ENCODE peak calls at places on chromosomes 1 and 21, in seven cellular contexts. One of them, this sample, is unnamed.

GRCh38 chr1:25914074-25914995 is 8.1 kb upstream of the STMN1 start:
- DNase-seq in NCI-H2171 treated with DMSO at 0.1 percent for 48 hours: no peak
- DNase-seq in LoVo: no peak
- DNase-seq in NCI-H526: no peak
- DNase-seq in endothelial cell: no peak
- DNase-seq in NCI-H1105 treated with DMSO at 0.1 percent for 48 hours: no peak
- DNase-seq in HT-29: no peak
- DNase-seq in this sample: no peak

GRCh38 chr21:42453301-42454220 is 42.5 kb downstream of the RSPH1 start:
- DNase-seq in LoVo: no peak
- DNase-seq in NCI-H526: no peak
- DNase-seq in NCI-H1105 treated with DMSO at 0.1 percent for 48 hours: no peak
- DNase-seq in endothelial cell: no peak
- DNase-seq in HT-29: no peak
- DNase-seq in NCI-H2171 treated with DMSO at 0.1 percent for 48 hours: no peak
- DNase-seq in this sample: no peak

GRCh38 chr1:192766009-192766625 is 42.7 kb upstream of the RGS2 start:
- DNase-seq in LoVo: no peak
- DNase-seq in NCI-H2171 treated with DMSO at 0.1 percent for 48 hours: peak; percentile 94
- DNase-seq in HT-29: peak; percentile 44
- DNase-seq in NCI-H1105 treated with DMSO at 0.1 percent for 48 hours: no peak
- DNase-seq in NCI-H526: no peak
- DNase-seq in endothelial cell: no peak
- DNase-seq in this sample: no peak

GRCh38 chr1:18481190-18481920 is 625 bp downstream of the KLHDC7A start:
- DNase-seq in NCI-H1105 treated with DMSO at 0.1 percent for 48 hours: peak; percentile 57
- DNase-seq in endothelial cell: no peak
- DNase-seq in NCI-H526: peak; percentile 56
- DNase-seq in HT-29: no peak
- DNase-seq in LoVo: no peak
- DNase-seq in NCI-H2171 treated with DMSO at 0.1 percent for 48 hours: peak; percentile 40
- DNase-seq in this sample: peak; percentile 67

GRCh38 chr21:41670056-41670805 is 96.6 kb downstream of the RIPK4 start:
- DNase-seq in LoVo: no peak
- DNase-seq in endothelial cell: no peak
- DNase-seq in NCI-H2171 treated with DMSO at 0.1 percent for 48 hours: no peak
- DNase-seq in NCI-H526: no peak
- DNase-seq in NCI-H1105 treated with DMSO at 0.1 percent for 48 hours: no peak
- DNase-seq in HT-29: no peak
- DNase-seq in this sample: no peak

GRCh38 chr1:178940022-178940765 is 69.3 kb upstream of the ANGPTL1 start:
- DNase-seq in NCI-H2171 treated with DMSO at 0.1 percent for 48 hours: no peak
- DNase-seq in NCI-H526: no peak
- DNase-seq in endothelial cell: no peak
- DNase-seq in LoVo: no peak
- DNase-seq in NCI-H1105 treated with DMSO at 0.1 percent for 48 hours: no peak
- DNase-seq in HT-29: no peak
- DNase-seq in this sample: no peak

GRCh38 chr1:98884864-98885263 is 119.8 kb downstream of the PLPPR5 start:
- DNase-seq in NCI-H2171 treated with DMSO at 0.1 percent for 48 hours: no peak
- DNase-seq in HT-29: no peak
- DNase-seq in LoVo: no peak
- DNase-seq in NCI-H526: no peak
- DNase-seq in NCI-H1105 treated with DMSO at 0.1 percent for 48 hours: no peak
- DNase-seq in endothelial cell: no peak
- DNase-seq in this sample: no peak

GRCh38 chr1:149962039-149962647 is 25.5 kb upstream of the MTMR11 start:
- DNase-seq in NCI-H526: peak; percentile 76
- DNase-seq in HT-29: peak; percentile 84
- DNase-seq in LoVo: peak; percentile 74
- DNase-seq in NCI-H1105 treated with DMSO at 0.1 percent for 48 hours: peak; percentile 75
- DNase-seq in NCI-H2171 treated with DMSO at 0.1 percent for 48 hours: peak; percentile 56
- DNase-seq in endothelial cell: peak; percentile 57
- DNase-seq in this sample: peak; percentile 35

GRCh38 chr1:215932558-215932957 is 365.5 kb downstream of the KCTD3 start:
- DNase-seq in NCI-H526: no peak
- DNase-seq in HT-29: no peak
- DNase-seq in endothelial cell: no peak
- DNase-seq in NCI-H1105 treated with DMSO at 0.1 percent for 48 hours: no peak
- DNase-seq in NCI-H2171 treated with DMSO at 0.1 percent for 48 hours: no peak
- DNase-seq in LoVo: no peak
- DNase-seq in this sample: no peak

GRCh38 chr21:33261635-33262034 is 4.5 kb upstream of the IL10RB start:
- DNase-seq in NCI-H1105 treated with DMSO at 0.1 percent for 48 hours: no peak
- DNase-seq in HT-29: no peak
- DNase-seq in NCI-H2171 treated with DMSO at 0.1 percent for 48 hours: no peak
- DNase-seq in LoVo: no peak
- DNase-seq in NCI-H526: no peak
- DNase-seq in endothelial cell: no peak
- DNase-seq in this sample: no peak

GRCh38 chr1:24021403-24022266 is 41.5 kb upstream of the SRSF10 start:
- DNase-seq in NCI-H2171 treated with DMSO at 0.1 percent for 48 hours: no peak
- DNase-seq in HT-29: peak; percentile 87
- DNase-seq in NCI-H1105 treated with DMSO at 0.1 percent for 48 hours: no peak
- DNase-seq in LoVo: peak; percentile 57
- DNase-seq in endothelial cell: no peak
- DNase-seq in NCI-H526: no peak
- DNase-seq in this sample: no peak

GRCh38 chr1:13749543-13750307 is 49.7 kb downstream of the PRDM2 start:
- DNase-seq in NCI-H526: no peak
- DNase-seq in NCI-H1105 treated with DMSO at 0.1 percent for 48 hours: peak; percentile 18
- DNase-seq in LoVo: peak; percentile 40
- DNase-seq in NCI-H2171 treated with DMSO at 0.1 percent for 48 hours: peak; percentile 14
- DNase-seq in endothelial cell: peak; percentile 57
- DNase-seq in HT-29: peak; percentile 44
- DNase-seq in this sample: peak; percentile 38

GRCh38 chr1:197269053-197269452 is 1.0 kb downstream of the CRB1 start:
- DNase-seq in LoVo: no peak
- DNase-seq in endothelial cell: no peak
- DNase-seq in HT-29: no peak
- DNase-seq in NCI-H1105 treated with DMSO at 0.1 percent for 48 hours: peak; percentile 73
- DNase-seq in NCI-H2171 treated with DMSO at 0.1 percent for 48 hours: no peak
- DNase-seq in NCI-H526: peak; percentile 75
- DNase-seq in this sample: no peak

GRCh38 chr1:2449636-2450454 is 26.2 kb upstream of the PLCH2 start:
- DNase-seq in LoVo: no peak
- DNase-seq in NCI-H2171 treated with DMSO at 0.1 percent for 48 hours: no peak
- DNase-seq in HT-29: no peak
- DNase-seq in NCI-H526: no peak
- DNase-seq in NCI-H1105 treated with DMSO at 0.1 percent for 48 hours: no peak
- DNase-seq in endothelial cell: no peak
- DNase-seq in this sample: no peak

GRCh38 chr1:118202076-118202608 is 17.1 kb upstream of the SPAG17 start:
- DNase-seq in LoVo: no peak
- DNase-seq in endothelial cell: no peak
- DNase-seq in NCI-H2171 treated with DMSO at 0.1 percent for 48 hours: no peak
- DNase-seq in NCI-H1105 treated with DMSO at 0.1 percent for 48 hours: no peak
- DNase-seq in NCI-H526: no peak
- DNase-seq in HT-29: no peak
- DNase-seq in this sample: no peak

GRCh38 chr1:21060523-21060922 is 116.2 kb downstream of the EIF4G3 start:
- DNase-seq in HT-29: no peak
- DNase-seq in endothelial cell: no peak
- DNase-seq in LoVo: no peak
- DNase-seq in NCI-H2171 treated with DMSO at 0.1 percent for 48 hours: no peak
- DNase-seq in NCI-H1105 treated with DMSO at 0.1 percent for 48 hours: no peak
- DNase-seq in NCI-H526: no peak
- DNase-seq in this sample: no peak

GRCh38 chr1:115771847-115772457 is 3.4 kb upstream of the CASQ2 start:
- DNase-seq in NCI-H2171 treated with DMSO at 0.1 percent for 48 hours: peak; percentile 90
- DNase-seq in HT-29: peak; percentile 89
- DNase-seq in LoVo: peak; percentile 84
- DNase-seq in NCI-H526: peak; percentile 95
- DNase-seq in endothelial cell: peak; percentile 75
- DNase-seq in NCI-H1105 treated with DMSO at 0.1 percent for 48 hours: peak; percentile 93
- DNase-seq in this sample: peak; percentile 81